ENCODE peak calls at places on chromosomes 11 and 22, in five cellular contexts. Y, Q, D, G and I are unnamed samples.

GRCh38 chr22:37634505-37635002 is 4.9 kb upstream of the SH3BP1 start:
- DNase-seq in Y (peak), Q (no peak), D (peak), G (peak), I (no peak)

GRCh38 chr11:57279131-57279530 is 42.1 kb upstream of the APLNR start:
- DNase-seq in Y (no peak), Q (no peak), D (no peak), G (no peak), I (no peak)

GRCh38 chr22:29470159-29470855 is 9.7 kb upstream of the NEFH start:
- DNase-seq in Y (peak), Q (peak), D (peak), G (peak), I (peak)

GRCh38 chr11:114082415-114082748 is 22.9 kb downstream of the ZBTB16 start:
- DNase-seq in Y (no peak), Q (no peak), D (peak), G (no peak), I (no peak)

GRCh38 chr11:70065318-70066135 is 12.6 kb upstream of the ANO1 start:
- DNase-seq in Y (no peak), Q (no peak), D (no peak), G (peak), I (no peak)

GRCh38 chr11:63517156-63517555 is 11.3 kb downstream of the LGALS12 start:
- DNase-seq in Y (no peak), Q (no peak), D (no peak), G (no peak), I (no peak)

GRCh38 chr11:83459802-83460201 is 173.6 kb upstream of the CCDC90B start:
- DNase-seq in Y (no peak), Q (no peak), D (no peak), G (no peak), I (no peak)

GRCh38 chr11:45158891-45159605 is 12.6 kb downstream of the PRDM11 start:
- DNase-seq in Y (no peak), Q (no peak), D (no peak), G (no peak), I (no peak)

GRCh38 chr11:12674936-12675696 is 895 bp downstream of the TEAD1 start:
- DNase-seq in Y (no peak), Q (no peak), D (peak), G (peak), I (peak)

GRCh38 chr11:16606784-16607674 is 131.4 kb upstream of the C11orf58 start:
- DNase-seq in Y (no peak), Q (no peak), D (peak), G (no peak), I (peak)

GRCh38 chr11:61654397-61654829 is 25.8 kb upstream of the DAGLA start:
- DNase-seq in Y (no peak), Q (peak), D (no peak), G (peak), I (peak)

GRCh38 chr22:20979243-20979809 is 2.8 kb upstream of the LZTR1 start:
- DNase-seq in Y (peak), Q (peak), D (peak), G (peak), I (peak)

GRCh38 chr11:35040221-35040942 is 98.6 kb upstream of the CD44 start:
- DNase-seq in Y (peak), Q (no peak), D (peak), G (peak), I (no peak)

GRCh38 chr11:134731562-134731961 is 319.5 kb upstream of the B3GAT1 start:
- DNase-seq in Y (no peak), Q (no peak), D (no peak), G (no peak), I (peak)

GRCh38 chr11:86571273-86571948 is 101.0 kb downstream of the ME3 start:
- DNase-seq in Y (no peak), Q (no peak), D (no peak), G (no peak), I (peak)

GRCh38 chr22:19522190-19522880 is 1.9 kb downstream of the CLDN5 start:
- DNase-seq in Y (no peak), Q (no peak), D (no peak), G (peak), I (peak)

GRCh38 chr11:60118333-60118732 is 29.9 kb downstream of the MS4A2 start:
- DNase-seq in Y (no peak), Q (no peak), D (no peak), G (no peak), I (no peak)